ENCODE peak calls at places on chromosomes 4 and X, in nine cellular contexts. X, F, Y, R, D, B, W, J and G are unnamed samples.
A peak's percentile ranks its signal among the peaks of the same experiment; 100 is the strongest.

GRCh38 chr4:5361968-5362367 is 310.7 kb downstream of the STK32B start:
- DNase-seq in X (no peak), F (no peak), Y (no peak), R (no peak), D (no peak), B (no peak), W (no peak), J (no peak), G (no peak)

GRCh38 chr4:182354867-182355266 is 111.7 kb downstream of the TENM3 start:
- DNase-seq in X (peak; percentile 46), F (no peak), Y (no peak), R (no peak), D (no peak), B (no peak), W (no peak), J (no peak), G (no peak)

GRCh38 chrX:63475200-63475599 is 124.1 kb upstream of the SPIN4 start:
- DNase-seq in X (no peak), F (no peak), Y (no peak), R (no peak), D (no peak), B (no peak), W (no peak), J (no peak), G (no peak)

GRCh38 chr4:53497446-53498069 is 93.7 kb downstream of the LNX1 start:
- DNase-seq in X (peak; percentile 84), F (no peak), Y (no peak), R (no peak), D (no peak), B (no peak), W (no peak), J (no peak), G (no peak)

GRCh38 chr4:112060212-112060611 is 85.0 kb upstream of the FAM241A start:
- DNase-seq in X (peak; percentile 46), F (peak; percentile 20), Y (no peak), R (no peak), D (no peak), B (peak; percentile 40), W (no peak), J (no peak), G (no peak)

GRCh38 chrX:77014655-77015377 is 432.4 kb upstream of the FGF16 start:
- DNase-seq in X (no peak), F (no peak), Y (no peak), R (peak; percentile 66), D (no peak), B (no peak), W (no peak), J (no peak), G (no peak)

GRCh38 chrX:79361192-79361870 is 5.8 kb downstream of the ITM2A start:
- DNase-seq in X (no peak), F (no peak), Y (no peak), R (no peak), D (no peak), B (no peak), W (no peak), J (no peak), G (no peak)

GRCh38 chr4:72496119-72496518 is 72.9 kb downstream of the ADAMTS3 start:
- DNase-seq in X (peak; percentile 11), F (no peak), Y (no peak), R (no peak), D (no peak), B (no peak), W (no peak), J (no peak), G (no peak)

GRCh38 chr4:168308912-168309311 is 9.6 kb downstream of the DDX60 start:
- DNase-seq in X (no peak), F (no peak), Y (no peak), R (no peak), D (no peak), B (no peak), W (no peak), J (no peak), G (no peak)

GRCh38 chr4:123244233-123244632 is 152.4 kb upstream of the SPRY1 start:
- DNase-seq in X (no peak), F (no peak), Y (no peak), R (no peak), D (no peak), B (no peak), W (no peak), J (no peak), G (no peak)

GRCh38 chr4:37960679-37961078 is 481 bp downstream of the PTTG2 start:
- DNase-seq in X (no peak), F (no peak), Y (no peak), R (no peak), D (no peak), B (no peak), W (no peak), J (no peak), G (no peak)

GRCh38 chr4:3854661-3855060 is 88.5 kb downstream of the ADRA2C start:
- DNase-seq in X (no peak), F (no peak), Y (no peak), R (no peak), D (no peak), B (no peak), W (no peak), J (no peak), G (no peak)

GRCh38 chr4:81807927-81808672 is 336.4 kb upstream of the RASGEF1B start:
- DNase-seq in X (no peak), F (no peak), Y (no peak), R (peak; percentile 78), D (no peak), B (no peak), W (no peak), J (no peak), G (no peak)

GRCh38 chrX:74535211-74535621 is 79.2 kb downstream of the RLIM start:
- DNase-seq in X (peak; percentile 43), F (no peak), Y (no peak), R (peak; percentile 14), D (no peak), B (peak; percentile 77), W (no peak), J (no peak), G (no peak)

GRCh38 chr4:177583000-177583399 is 140.8 kb upstream of the AGA start:
- DNase-seq in X (no peak), F (no peak), Y (no peak), R (no peak), D (no peak), B (no peak), W (no peak), J (no peak), G (no peak)

GRCh38 chr4:173332021-173332487 is 2.1 kb downstream of the HMGB2 start:
- DNase-seq in X (peak; percentile 10), F (no peak), Y (no peak), R (no peak), D (no peak), B (no peak), W (no peak), J (no peak), G (no peak)

GRCh38 chr4:39353478-39354177 is 12.5 kb downstream of the RFC1 start:
- DNase-seq in X (peak; percentile 68), F (no peak), Y (no peak), R (no peak), D (no peak), B (no peak), W (no peak), J (no peak), G (no peak)

GRCh38 chr4:28792917-28793597 is 1927.1 kb upstream of the PCDH7 start:
- DNase-seq in X (no peak), F (no peak), Y (no peak), R (no peak), D (no peak), B (no peak), W (no peak), J (no peak), G (no peak)

GRCh38 chr4:64341711-64342110 is 67.5 kb downstream of the TECRL start:
- DNase-seq in X (no peak), F (no peak), Y (no peak), R (peak; percentile 68), D (no peak), B (peak; percentile 88), W (no peak), J (no peak), G (no peak)

GRCh38 chrX:103554687-103555417 is 30.5 kb upstream of the TCEAL4 start:
- DNase-seq in X (no peak), F (no peak), Y (no peak), R (peak; percentile 46), D (peak; percentile 21), B (no peak), W (no peak), J (peak; percentile 71), G (no peak)

GRCh38 chr4:4462970-4463369 is 76.1 kb downstream of the NSG1 start:
- DNase-seq in X (no peak), F (no peak), Y (no peak), R (no peak), D (no peak), B (no peak), W (no peak), J (no peak), G (no peak)

GRCh38 chr4:67558493-67558892 is at the start of gene STAP1:
- DNase-seq in X (no peak), F (no peak), Y (no peak), R (no peak), D (peak; percentile 5), B (no peak), W (no peak), J (no peak), G (no peak)

GRCh38 chrX:43970528-43970927 is 2.7 kb downstream of the NDP start:
- DNase-seq in X (peak; percentile 22), F (no peak), Y (no peak), R (no peak), D (no peak), B (no peak), W (no peak), J (no peak), G (no peak)

GRCh38 chrX:153782324-153782723 is 1.5 kb downstream of the SRPK3 start:
- DNase-seq in X (no peak), F (no peak), Y (no peak), R (no peak), D (no peak), B (peak; percentile 93), W (no peak), J (no peak), G (no peak)

GRCh38 chr4:23297327-23297726 is 592.5 kb downstream of the PPARGC1A start:
- DNase-seq in X (no peak), F (no peak), Y (no peak), R (no peak), D (no peak), B (no peak), W (no peak), J (no peak), G (no peak)

GRCh38 chr4:83285022-83285387 is 407 bp upstream of the COQ2 start:
- DNase-seq in X (peak; percentile 49), F (no peak), Y (peak; percentile 21), R (no peak), D (no peak), B (no peak), W (peak; percentile 12), J (no peak), G (no peak)

GRCh38 chr4:183249854-183250253 is 70.2 kb downstream of the CLDN22 start:
- DNase-seq in X (peak; percentile 37), F (no peak), Y (no peak), R (peak; percentile 0), D (no peak), B (no peak), W (no peak), J (no peak), G (no peak)

GRCh38 chrX:68832101-68832416 is 3.2 kb downstream of the EFNB1 start:
- DNase-seq in X (peak; percentile 80), F (peak; percentile 34), Y (no peak), R (no peak), D (no peak), B (no peak), W (no peak), J (peak; percentile 23), G (peak; percentile 84)

GRCh38 chr4:113116414-113117345 is 67.2 kb downstream of the ANK2 start:
- DNase-seq in X (no peak), F (no peak), Y (no peak), R (no peak), D (no peak), B (no peak), W (no peak), J (no peak), G (no peak)

GRCh38 chr4:528835-529234 is 29.8 kb downstream of the PIGG start:
- DNase-seq in X (no peak), F (no peak), Y (no peak), R (no peak), D (no peak), B (peak; percentile 1), W (no peak), J (no peak), G (peak; percentile 30)

GRCh38 chr4:39846135-39846534 is 131.6 kb downstream of the PDS5A start:
- DNase-seq in X (no peak), F (no peak), Y (no peak), R (no peak), D (no peak), B (no peak), W (no peak), J (no peak), G (no peak)